ENCODE peak calls at places on chromosomes 4 and X, in six cellular contexts. M is AG04450, T is sigmoid colon, S is bronchial epithelial cell, F is suprapubic skin, L is choroid plexus epithelial cell. V is an unnamed sample.

GRCh38 chr4:7518871-7519637 is 84.3 kb upstream of the PSAPL1 start:
- DNase-seq in M (no peak), T (no peak), S (no peak), F (no peak), L (no peak), V (no peak)

GRCh38 chr4:6953751-6954380 is 44.2 kb downstream of the TBC1D14 start:
- DNase-seq in M (peak; percentile 51), T (peak; percentile 90), S (peak; percentile 68), F (peak; percentile 92), L (peak; percentile 88), V (peak; percentile 11)

GRCh38 chrX:1452497-1453389 is at the start of gene ASMTL:
- DNase-seq in M (peak; percentile 99), T (peak; percentile 100), S (peak; percentile 90), F (peak; percentile 100), L (peak; percentile 100), V (peak; percentile 97)

GRCh38 chr4:75895744-75896314 is 6.4 kb downstream of the PPEF2 start:
- DNase-seq in M (no peak), T (no peak), S (peak; percentile 33), F (no peak), L (peak; percentile 47), V (peak; percentile 3)

GRCh38 chrX:140701480-140701879 is 8.1 kb upstream of the LINC00632 start:
- DNase-seq in M (no peak), T (no peak), S (peak; percentile 5), F (no peak), L (peak; percentile 43), V (no peak)

GRCh38 chr4:83757121-83757621 is 221.3 kb downstream of the GPAT3 start:
- DNase-seq in M (no peak), T (no peak), S (peak; percentile 79), F (no peak), L (no peak), V (no peak)

GRCh38 chr4:146040623-146041022 is 102.0 kb upstream of the ZNF827 start:
- DNase-seq in M (no peak), T (no peak), S (no peak), F (no peak), L (no peak), V (no peak)

GRCh38 chr4:184274288-184274951 is 56.7 kb upstream of the ENPP6 start:
- DNase-seq in M (no peak), T (no peak), S (no peak), F (no peak), L (no peak), V (no peak)

GRCh38 chr4:186740822-186741221 is 17.2 kb upstream of the FAT1 start:
- DNase-seq in M (no peak), T (no peak), S (no peak), F (no peak), L (no peak), V (no peak)

DNA sequence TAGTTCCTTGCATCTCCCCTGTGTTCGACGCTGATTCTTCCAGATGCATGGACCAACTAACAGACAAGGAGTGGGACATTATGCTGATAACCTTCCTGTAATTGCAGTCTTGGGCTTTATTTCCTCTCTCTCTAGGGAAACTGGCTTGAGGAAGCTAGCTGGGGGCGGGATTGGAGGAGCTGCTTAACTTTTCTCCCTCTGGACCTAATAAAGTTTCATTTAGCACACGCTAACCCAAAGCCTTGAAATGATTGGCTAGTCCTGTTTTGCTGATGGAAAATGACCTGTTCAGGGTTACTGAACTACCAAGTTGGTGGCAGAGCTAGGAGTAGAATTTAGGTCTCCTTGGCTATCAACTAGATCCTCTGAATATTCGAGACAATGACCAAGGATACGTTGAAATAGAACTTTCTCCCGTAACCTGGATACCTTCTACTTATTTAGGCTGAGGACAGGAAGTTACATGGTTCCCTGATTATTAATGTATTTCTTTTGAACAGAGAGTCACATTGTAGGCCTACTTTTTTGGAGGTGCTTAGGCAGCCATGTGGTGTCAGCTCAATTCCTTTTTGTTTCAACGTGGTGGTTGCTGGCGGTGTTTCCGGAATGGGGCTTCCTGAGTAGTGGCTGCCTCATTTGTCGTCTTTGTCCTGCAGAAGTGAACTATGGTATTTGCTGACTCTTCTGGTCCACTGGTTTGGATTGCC is 2.0 kb downstream of the PGK1 start:
- DNase-seq in M (no peak), T (no peak), S (no peak), F (no peak), L (no peak), V (no peak)
- H3K4me3 ChIP-seq in M (peak overlapping the region; percentile 80), T (peak overlapping the region; percentile 78), S (peak overlapping the region; percentile 67), F (peak overlapping the region; percentile 70), L (peak overlapping the region; percentile 82), V (peak overlapping the region; percentile 83)

DNA sequence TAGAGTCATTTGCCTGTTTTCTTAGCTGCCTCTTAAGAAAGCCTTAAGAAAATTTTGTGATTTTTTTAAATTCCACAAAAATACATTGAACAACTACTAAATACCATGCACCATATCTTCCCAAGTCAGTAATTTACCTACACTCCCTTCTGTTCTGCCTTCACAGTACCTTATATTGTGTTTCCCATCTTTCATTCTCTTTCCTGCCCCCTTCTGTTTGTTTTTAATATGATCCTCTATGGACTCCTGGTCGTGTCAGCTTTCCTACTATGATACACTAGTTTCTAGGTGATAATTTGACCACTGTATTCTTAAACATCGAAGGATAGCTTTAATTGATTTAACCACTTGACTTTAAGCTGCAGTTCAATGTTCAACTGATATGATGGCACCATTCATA is 297.7 kb upstream of the HAND2 start:
- DNase-seq in M (no peak), T (no peak), S (no peak), F (no peak), L (no peak), V (no peak)
- TF ChIP-seq CTCF in M (no peak), T (no peak), S (no peak), F (no peak), L (no peak), V (no peak)

GRCh38 chrX:129763666-129764065 is 16.1 kb upstream of the SASH3 start:
- DNase-seq in M (no peak), T (no peak), S (no peak), F (no peak), L (no peak), V (no peak)
- H3K4me3 ChIP-seq in M (no peak overlapping the region), T (no peak overlapping the region), S (no peak overlapping the region), F (no peak overlapping the region), L (no peak overlapping the region), V (no peak overlapping the region)

DNA sequence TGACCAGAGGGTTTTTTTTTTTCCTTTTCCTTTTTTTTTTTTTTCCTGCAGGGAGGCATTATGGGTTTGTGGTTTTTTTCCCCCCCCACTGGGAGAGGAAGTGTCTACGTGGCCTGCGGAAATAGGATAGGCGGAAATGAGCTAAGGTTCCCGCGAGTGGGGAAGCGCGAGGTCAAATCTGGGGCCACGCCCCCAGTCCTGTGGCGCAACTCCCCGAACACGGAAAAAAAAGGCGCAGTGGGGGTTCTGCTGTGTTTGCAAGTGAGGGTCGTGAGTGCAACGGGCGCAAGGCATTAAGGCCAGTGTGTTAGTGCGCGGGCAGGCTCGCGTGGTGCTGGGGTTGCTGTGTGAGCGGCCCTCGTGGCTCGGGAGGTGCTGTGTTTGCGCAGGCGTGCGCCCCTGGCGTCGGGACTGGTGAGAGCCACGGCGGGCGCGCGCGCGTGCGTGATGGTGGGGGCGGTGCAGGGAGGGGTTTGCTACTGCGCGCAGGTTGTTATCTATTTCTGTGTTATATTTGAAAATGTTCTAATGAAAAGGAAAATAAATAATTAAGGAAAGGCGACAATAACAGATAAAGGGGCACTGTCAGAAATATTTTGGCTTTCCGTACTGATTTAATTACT is 685 bp upstream of the MORF4L2 start:
- DNase-seq in M (peak; percentile 42), T (peak; percentile 95), S (peak; percentile 46), F (peak; percentile 93), L (peak; percentile 89), V (no peak)
- TF ChIP-seq CTCF in M (peak; percentile 54), T (peak; percentile 44), S (peak; percentile 55), F (peak; percentile 23), L (peak; percentile 42), V (peak; percentile 52)

DNA sequence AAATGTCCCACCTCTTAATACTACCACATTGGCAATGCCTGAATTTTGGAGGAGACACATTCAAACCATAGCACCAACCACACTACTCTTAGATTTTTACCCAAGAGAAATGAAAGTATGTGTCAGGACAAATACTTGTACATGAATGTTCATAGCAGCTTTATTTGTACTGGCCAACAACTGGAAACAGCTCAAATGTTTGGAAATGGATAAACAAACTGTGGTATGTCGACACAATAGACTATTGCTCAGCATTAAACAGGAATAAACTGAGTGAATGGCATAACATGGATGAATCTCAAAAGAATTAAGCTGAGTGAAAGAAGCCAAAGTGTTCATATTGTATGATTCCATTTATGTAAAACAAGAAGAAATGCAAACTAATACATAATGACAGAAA is 18.5 kb upstream of the EDA start:
- DNase-seq in M (no peak), T (no peak), S (no peak), F (no peak), L (no peak), V (no peak)
- H3K4me3 ChIP-seq in M (no peak overlapping the region), T (no peak overlapping the region), S (no peak overlapping the region), F (no peak overlapping the region), L (no peak overlapping the region), V (no peak overlapping the region)

GRCh38 chr4:149029056-149029651 is 586.9 kb upstream of the NR3C2 start:
- DNase-seq in M (no peak), T (no peak), S (peak; percentile 59), F (no peak), L (no peak), V (no peak)

DNA sequence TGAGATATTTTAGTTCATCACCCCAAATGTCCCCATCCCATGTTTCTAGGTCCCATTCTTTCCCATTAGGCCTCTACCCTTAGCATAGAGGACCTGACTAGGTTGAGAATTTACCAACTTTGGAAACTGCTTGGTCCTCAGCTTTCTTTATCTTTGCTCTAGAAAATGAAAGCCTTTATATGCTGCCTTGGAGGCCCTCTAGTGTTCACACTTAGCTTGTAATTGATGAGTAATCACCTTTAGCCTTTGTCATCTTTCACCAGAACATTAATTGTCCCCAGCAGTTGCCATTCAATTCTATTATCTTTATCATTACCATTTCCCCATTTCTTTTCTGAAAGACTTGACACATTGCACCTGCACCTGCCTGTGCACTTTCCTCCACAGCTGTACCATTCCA is 589.2 kb upstream of the NR3C2 start:
- DNase-seq in M (no peak), T (no peak), S (peak; percentile 53), F (no peak), L (peak; percentile 39), V (peak; percentile 2)
- TF ChIP-seq CTCF in M (peak; percentile 23), T (peak; percentile 35), S (peak; percentile 65), F (no peak), L (peak; percentile 54), V (peak; percentile 49)